ENCODE peak calls at places on chromosomes 16 and 17, in six cellular contexts. N is CD8-positive, alpha-beta T cell; Z is heart right ventricle; P is AG04450; L is nephron progenitor cell; J is endothelial cell. M is an unnamed sample.

GRCh38 chr17:40822132-40822812 is at the start of gene KRT10:
- DNase-seq in Z (no peak), L (no peak), J (no peak), N (no peak), P (no peak), M (no peak)

GRCh38 chr16:17313085-17313611 is 157.6 kb downstream of the XYLT1 start:
- DNase-seq in J (peak; percentile 34), N (no peak), P (no peak), L (no peak), Z (peak; percentile 9), M (peak; percentile 5)

GRCh38 chr17:39938140-39938869 is 10.8 kb downstream of the LRRC3C start:
- DNase-seq in J (no peak), N (no peak), P (no peak), Z (no peak), L (no peak), M (no peak)

GRCh38 chr17:82103588-82104451 is 5.8 kb upstream of the FASN start:
- DNase-seq in L (peak; percentile 54), N (no peak), J (no peak), P (no peak), Z (no peak), M (no peak)

GRCh38 chr17:3558603-3559269 is 1.1 kb upstream of the TRPV3 start:
- DNase-seq in N (peak; percentile 40), J (no peak), L (no peak), Z (no peak), P (peak; percentile 59), M (peak; percentile 74)

GRCh38 chr17:30808785-30809286 is 15.7 kb downstream of the CRLF3 start:
- DNase-seq in J (peak; percentile 16), L (no peak), P (no peak), Z (no peak), N (peak; percentile 56), M (no peak)

GRCh38 chr17:81108220-81108619 is 57.1 kb upstream of the PVALEF start:
- DNase-seq in P (no peak), J (no peak), Z (no peak), L (no peak), N (no peak), M (no peak)

GRCh38 chr16:84751947-84752346 is 52.1 kb downstream of the USP10 start:
- DNase-seq in P (no peak), N (no peak), L (no peak), Z (no peak), J (no peak), M (peak; percentile 68)

GRCh38 chr16:11585460-11586374 is 1.0 kb downstream of the LITAF start:
- DNase-seq in L (no peak), Z (peak; percentile 33), P (no peak), J (no peak), N (peak; percentile 46), M (peak; percentile 34)

GRCh38 chr16:19582050-19582784 is 26.7 kb downstream of the VPS35L start:
- DNase-seq in L (no peak), N (no peak), P (no peak), J (no peak), Z (no peak), M (no peak)

GRCh38 chr17:63622571-63623390 is 564 bp downstream of the MAP3K3 start:
- DNase-seq in L (peak; percentile 74), J (peak; percentile 79), Z (peak; percentile 73), P (no peak), N (peak; percentile 51), M (peak; percentile 44)

GRCh38 chr16:88434746-88435145 is 18.3 kb upstream of the ZFPM1 start:
- DNase-seq in P (no peak), N (no peak), L (no peak), J (no peak), Z (no peak), M (no peak)

GRCh38 chr17:13597723-13598347 is 3.9 kb downstream of the HS3ST3A1 start:
- DNase-seq in Z (peak; percentile 18), N (no peak), J (peak; percentile 42), L (peak; percentile 26), P (no peak), M (peak; percentile 75)

GRCh38 chr17:53499277-53499676 is 323.4 kb upstream of the KIF2B start:
- DNase-seq in P (no peak), N (no peak), L (no peak), Z (no peak), J (no peak), M (no peak)

GRCh38 chr16:9176547-9177418 is 85.3 kb downstream of the HAPSTR1 start:
- DNase-seq in N (no peak), L (no peak), J (no peak), P (no peak), Z (no peak), M (no peak)

GRCh38 chr16:81431554-81432353 is 12.9 kb upstream of the CMIP start:
- DNase-seq in J (no peak), L (no peak), N (no peak), P (peak; percentile 20), Z (no peak), M (no peak)

GRCh38 chr16:88527186-88527936 is 42.8 kb upstream of the ZC3H18 start:
- DNase-seq in N (peak; percentile 48), J (peak; percentile 85), Z (peak; percentile 55), L (peak; percentile 83), P (peak; percentile 10), M (peak; percentile 63)

GRCh38 chr17:60864674-60865080 is 187.0 kb downstream of the BCAS3 start:
- DNase-seq in P (no peak), Z (no peak), N (no peak), L (no peak), J (no peak), M (no peak)

GRCh38 chr17:38577244-38577643 is 28.5 kb downstream of the SRCIN1 start:
- DNase-seq in P (no peak), L (no peak), N (no peak), Z (no peak), J (no peak), M (no peak)

GRCh38 chr17:82862191-82862590 is 22.4 kb upstream of the ZNF750 start:
- DNase-seq in Z (no peak), L (no peak), P (no peak), N (no peak), J (no peak), M (no peak)

GRCh38 chr16:21950782-21951521 is 2.2 kb upstream of the UQCRC2 start:
- DNase-seq in J (no peak), N (peak; percentile 33), P (no peak), L (no peak), Z (no peak), M (peak; percentile 39)

GRCh38 chr17:79320331-79320730 is 245.7 kb downstream of the ENGASE start:
- DNase-seq in P (no peak), Z (no peak), L (no peak), J (no peak), N (no peak), M (no peak)

DNA sequence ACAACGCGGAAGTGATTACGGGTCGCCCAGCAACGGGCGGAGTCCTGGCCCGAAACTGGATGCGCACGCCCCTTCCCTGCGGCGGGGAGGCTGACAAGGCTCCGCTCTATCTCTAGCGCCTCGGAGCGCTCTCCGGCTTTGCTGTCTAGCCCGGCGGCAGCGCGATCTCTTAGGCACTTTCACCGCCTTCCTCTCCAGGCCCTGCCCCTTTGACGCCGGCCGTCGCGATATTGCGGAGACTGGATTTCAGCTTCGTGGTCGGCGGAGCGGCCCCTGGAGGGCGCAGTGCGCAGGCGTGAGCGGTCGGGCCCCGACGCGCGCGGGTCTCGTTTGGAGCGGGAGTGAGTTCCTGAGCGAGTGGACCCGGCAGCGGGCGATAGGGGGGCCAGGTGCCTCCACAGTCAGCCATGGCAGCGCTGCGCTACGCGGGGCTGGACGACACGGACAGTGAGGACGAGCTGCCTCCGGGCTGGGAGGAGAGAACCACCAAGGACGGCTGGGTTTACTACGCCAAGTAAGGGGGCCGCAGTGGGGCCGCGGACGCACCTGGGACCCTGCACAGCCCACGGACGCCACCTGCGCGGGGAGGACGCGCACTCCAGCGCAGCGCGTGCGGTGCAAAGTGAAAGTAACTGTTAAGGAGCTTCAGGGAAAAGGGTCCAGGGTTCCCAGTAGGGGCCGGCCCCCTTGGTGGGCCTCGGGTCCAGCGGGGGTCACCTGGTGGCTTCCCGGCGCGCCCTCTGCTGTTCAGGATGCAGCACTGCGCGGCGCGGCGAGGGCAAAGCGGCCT is at the start of gene WWOX:
- DNase-seq in Z (peak; percentile 96), L (peak; percentile 93), J (peak; percentile 97), P (peak; percentile 96), N (peak; percentile 98), M (peak; percentile 99)
- TF ChIP-seq CTCF in Z (peak; percentile 57), L (peak; percentile 95), J (peak; percentile 89), P (peak; percentile 82), N (peak; percentile 92), M (peak; percentile 99)

DNA sequence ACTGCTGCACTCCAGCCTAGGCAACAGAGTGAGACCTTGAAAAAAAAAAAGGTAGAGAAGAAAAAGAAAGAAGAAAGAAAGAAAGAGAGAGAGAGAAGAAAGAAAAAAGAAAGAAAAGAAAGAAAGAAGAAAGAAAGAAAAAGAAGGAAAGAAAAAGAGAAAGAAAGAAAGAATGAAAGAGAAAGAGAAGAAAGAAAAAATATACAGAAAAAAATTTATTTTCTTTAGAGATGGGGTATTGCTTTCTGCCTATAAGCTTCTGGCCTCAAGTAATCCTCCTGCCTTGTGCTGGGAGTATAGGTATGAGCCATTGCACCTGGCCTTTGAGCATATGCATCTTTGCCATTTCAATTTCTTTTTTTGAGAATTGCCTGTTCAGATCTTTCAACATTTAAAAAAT is 156.8 kb downstream of the IRX3 start:
- DNase-seq in Z (no peak), P (no peak), L (no peak), J (no peak), N (no peak), M (no peak)
- TF ChIP-seq CTCF in Z (no peak), P (no peak), L (no peak), J (no peak), N (no peak), M (no peak)

GRCh38 chr16:15044286-15044685 is 11.6 kb downstream of the NTAN1 start:
- DNase-seq in N (no peak), J (no peak), P (no peak), L (no peak), Z (no peak), M (no peak)

GRCh38 chr16:15051387-15051951 is 4.4 kb downstream of the NTAN1 start:
- DNase-seq in Z (no peak), N (no peak), P (no peak), L (no peak), J (no peak), M (no peak)

GRCh38 chr16:15043344-15043743 is 12.5 kb downstream of the NTAN1 start:
- DNase-seq in Z (no peak), L (no peak), N (no peak), J (no peak), P (no peak), M (peak; percentile 45)

GRCh38 chr16:15049581-15050180 is 6.2 kb downstream of the NTAN1 start:
- DNase-seq in Z (no peak), J (no peak), L (no peak), N (no peak), P (no peak), M (no peak)

GRCh38 chr16:15046692-15047376 is 9.0 kb downstream of the NTAN1 start:
- DNase-seq in P (no peak), L (no peak), J (no peak), Z (no peak), N (no peak), M (no peak)
- TF ChIP-seq CTCF in P (no peak), L (no peak), J (no peak), Z (no peak), N (no peak), M (no peak)

DNA sequence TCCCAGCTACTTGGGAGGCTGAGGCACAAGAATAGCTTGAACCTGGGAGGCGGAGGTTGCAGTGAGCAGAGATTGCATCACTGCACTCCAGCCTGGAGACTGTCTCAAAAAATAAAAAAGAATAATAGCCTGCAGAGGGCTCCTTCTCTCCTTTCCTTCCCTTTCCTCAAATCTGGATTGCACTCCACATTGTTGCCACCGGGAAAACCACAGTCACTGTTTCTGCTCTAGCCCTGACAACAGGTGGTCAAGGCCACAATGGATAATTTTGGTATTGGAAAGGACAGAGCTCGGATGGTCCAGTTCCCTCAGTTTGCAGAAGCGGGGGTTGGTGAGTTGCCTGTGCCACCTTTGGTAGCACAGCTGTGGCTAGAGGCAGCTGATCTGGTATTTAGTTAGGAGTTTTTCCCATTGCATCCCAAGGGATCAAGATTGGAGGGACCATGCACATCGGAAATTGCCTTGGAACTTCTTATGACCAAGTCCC is 44.7 kb upstream of the PRSS54 start:
- DNase-seq in L (no peak), Z (peak; percentile 43), P (no peak), N (no peak), J (peak; percentile 46), M (peak; percentile 27)
- TF ChIP-seq CTCF in L (no peak), Z (peak; percentile 19), P (peak; percentile 28), N (no peak), J (peak; percentile 27), M (no peak)